ENCODE peak calls at places on chromosomes 12 and 14, in four cellular contexts. One of them, this sample, is unnamed.

GRCh38 chr12:8018666-8019581 is 13.6 kb upstream of the FOXJ2 start:
- DNase-seq in progenitor cell of endocrine pancreas: peak; percentile 62
- DNase-seq in fibroblast of lung: peak; percentile 16
- DNase-seq in left ventricle myocardium inferior: no peak
- DNase-seq in this sample: peak; percentile 28

GRCh38 chr12:124847675-124848074 is 16.0 kb downstream of the SCARB1 start:
- DNase-seq in left ventricle myocardium inferior: no peak
- DNase-seq in progenitor cell of endocrine pancreas: no peak
- DNase-seq in fibroblast of lung: peak; percentile 67
- DNase-seq in this sample: no peak

GRCh38 chr12:113762849-113763816 is 203.0 kb downstream of the RBM19 start:
- DNase-seq in progenitor cell of endocrine pancreas: no peak
- DNase-seq in fibroblast of lung: no peak
- DNase-seq in left ventricle myocardium inferior: no peak
- DNase-seq in this sample: no peak

GRCh38 chr14:69652942-69653680 is 41.7 kb downstream of the SUSD6 start:
- DNase-seq in left ventricle myocardium inferior: no peak
- DNase-seq in fibroblast of lung: peak; percentile 47
- DNase-seq in progenitor cell of endocrine pancreas: no peak
- DNase-seq in this sample: no peak

GRCh38 chr12:104478396-104479140 is 21.8 kb downstream of the CHST11 start:
- DNase-seq in left ventricle myocardium inferior: no peak
- DNase-seq in fibroblast of lung: peak; percentile 38
- DNase-seq in progenitor cell of endocrine pancreas: no peak
- DNase-seq in this sample: no peak

GRCh38 chr12:39905152-39905551 is 200.7 kb downstream of the SLC2A13 start:
- DNase-seq in fibroblast of lung: peak; percentile 64
- DNase-seq in left ventricle myocardium inferior: peak; percentile 56
- DNase-seq in progenitor cell of endocrine pancreas: no peak
- DNase-seq in this sample: no peak

GRCh38 chr12:62604856-62605255 is 138.2 kb downstream of the MON2 start:
- DNase-seq in progenitor cell of endocrine pancreas: no peak
- DNase-seq in fibroblast of lung: peak; percentile 67
- DNase-seq in left ventricle myocardium inferior: no peak
- DNase-seq in this sample: no peak

GRCh38 chr14:68143341-68143807 is 323.8 kb downstream of the RAD51B start:
- DNase-seq in left ventricle myocardium inferior: peak; percentile 80
- DNase-seq in progenitor cell of endocrine pancreas: no peak
- DNase-seq in fibroblast of lung: peak; percentile 91
- DNase-seq in this sample: no peak

GRCh38 chr14:29601559-29602109 is 326.0 kb downstream of the PRKD1 start:
- DNase-seq in left ventricle myocardium inferior: no peak
- DNase-seq in progenitor cell of endocrine pancreas: no peak
- DNase-seq in fibroblast of lung: peak; percentile 17
- DNase-seq in this sample: no peak

GRCh38 chr12:124664395-124665111 is 97.1 kb upstream of the NCOR2 start:
- DNase-seq in fibroblast of lung: peak; percentile 44
- DNase-seq in progenitor cell of endocrine pancreas: no peak
- DNase-seq in left ventricle myocardium inferior: no peak
- DNase-seq in this sample: no peak

GRCh38 chr14:50381823-50382287 is 14.8 kb downstream of the CDKL1 start:
- DNase-seq in left ventricle myocardium inferior: no peak
- DNase-seq in progenitor cell of endocrine pancreas: no peak
- DNase-seq in fibroblast of lung: no peak
- DNase-seq in this sample: no peak

GRCh38 chr12:132329036-132329738 is at the start of gene GALNT9:
- DNase-seq in left ventricle myocardium inferior: no peak
- DNase-seq in fibroblast of lung: peak; percentile 23
- DNase-seq in progenitor cell of endocrine pancreas: peak; percentile 60
- DNase-seq in this sample: no peak

GRCh38 chr14:23567186-23568020 is at the start of gene AP1G2:
- DNase-seq in progenitor cell of endocrine pancreas: peak; percentile 75
- DNase-seq in left ventricle myocardium inferior: peak; percentile 86
- DNase-seq in fibroblast of lung: peak; percentile 45
- DNase-seq in this sample: peak; percentile 87

GRCh38 chr12:70758494-70758845 is 121.2 kb upstream of the PTPRB start:
- DNase-seq in left ventricle myocardium inferior: no peak
- DNase-seq in progenitor cell of endocrine pancreas: no peak
- DNase-seq in fibroblast of lung: no peak
- DNase-seq in this sample: no peak

GRCh38 chr12:64077922-64078321 is 144.2 kb downstream of the KICS2 start:
- DNase-seq in fibroblast of lung: no peak
- DNase-seq in progenitor cell of endocrine pancreas: no peak
- DNase-seq in left ventricle myocardium inferior: no peak
- DNase-seq in this sample: no peak
- TF ChIP-seq CTCF in fibroblast of lung: peak; percentile 47
- TF ChIP-seq CTCF in progenitor cell of endocrine pancreas: peak; percentile 36
- TF ChIP-seq CTCF in left ventricle myocardium inferior: peak; percentile 40
- TF ChIP-seq CTCF in this sample: no peak

DNA sequence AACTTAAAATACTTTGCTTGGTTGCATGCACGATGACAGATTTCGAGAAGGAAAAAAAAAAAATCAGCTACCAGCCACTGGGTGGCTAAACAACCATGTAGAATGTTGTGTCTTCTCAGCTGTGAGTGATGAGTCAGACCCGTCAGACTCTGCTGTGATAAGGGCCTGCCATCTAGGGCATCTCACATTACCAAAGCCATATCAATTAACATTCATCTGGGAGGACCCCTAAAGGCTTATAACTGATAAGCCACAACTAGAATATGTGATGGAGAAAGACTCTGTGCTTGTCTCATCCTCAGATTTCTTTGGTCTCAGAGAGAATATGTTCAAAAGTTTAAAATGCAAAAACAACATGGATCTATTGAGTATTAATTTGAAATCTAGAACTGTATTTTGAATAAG is 111.5 kb downstream of the PAX9 start:
- DNase-seq in left ventricle myocardium inferior: no peak
- DNase-seq in fibroblast of lung: peak; percentile 31
- DNase-seq in progenitor cell of endocrine pancreas: no peak
- DNase-seq in this sample: no peak
- TF ChIP-seq CTCF in left ventricle myocardium inferior: no peak
- TF ChIP-seq CTCF in fibroblast of lung: no peak
- TF ChIP-seq CTCF in progenitor cell of endocrine pancreas: no peak
- TF ChIP-seq CTCF in this sample: no peak

GRCh38 chr12:111602348-111602747 is 3.2 kb upstream of the ATXN2 start:
- DNase-seq in left ventricle myocardium inferior: no peak
- DNase-seq in progenitor cell of endocrine pancreas: no peak
- DNase-seq in fibroblast of lung: no peak
- DNase-seq in this sample: no peak

GRCh38 chr12:111606651-111607232 is 7.6 kb upstream of the ATXN2 start:
- DNase-seq in left ventricle myocardium inferior: no peak
- DNase-seq in fibroblast of lung: no peak
- DNase-seq in progenitor cell of endocrine pancreas: no peak
- DNase-seq in this sample: no peak

GRCh38 chr12:111605931-111606625 is 7.0 kb upstream of the ATXN2 start:
- DNase-seq in progenitor cell of endocrine pancreas: no peak
- DNase-seq in left ventricle myocardium inferior: no peak
- DNase-seq in fibroblast of lung: no peak
- DNase-seq in this sample: no peak

DNA sequence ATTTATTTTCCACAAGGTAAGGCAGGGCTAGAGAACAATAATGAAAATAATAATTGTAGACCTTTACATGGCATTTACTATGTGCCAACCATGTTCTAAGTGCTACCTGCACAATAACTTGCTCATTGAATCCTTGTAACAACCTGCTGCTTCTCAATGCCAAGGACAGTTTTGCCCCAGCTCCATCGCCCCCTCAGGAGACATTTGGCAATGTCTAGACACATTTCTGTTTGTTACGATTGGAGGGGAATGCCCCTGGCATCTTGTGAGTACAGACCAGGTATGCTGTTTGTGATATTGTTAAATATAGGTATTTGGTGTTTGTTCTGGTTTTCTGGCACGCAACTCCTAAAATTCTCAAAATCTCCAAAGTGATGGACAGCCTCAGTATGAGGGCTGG is 8.1 kb upstream of the ATXN2 start:
- DNase-seq in progenitor cell of endocrine pancreas: no peak
- DNase-seq in left ventricle myocardium inferior: no peak
- DNase-seq in fibroblast of lung: no peak
- DNase-seq in this sample: no peak
- TF ChIP-seq CTCF in progenitor cell of endocrine pancreas: no peak
- TF ChIP-seq CTCF in left ventricle myocardium inferior: no peak
- TF ChIP-seq CTCF in fibroblast of lung: no peak
- TF ChIP-seq CTCF in this sample: no peak

DNA sequence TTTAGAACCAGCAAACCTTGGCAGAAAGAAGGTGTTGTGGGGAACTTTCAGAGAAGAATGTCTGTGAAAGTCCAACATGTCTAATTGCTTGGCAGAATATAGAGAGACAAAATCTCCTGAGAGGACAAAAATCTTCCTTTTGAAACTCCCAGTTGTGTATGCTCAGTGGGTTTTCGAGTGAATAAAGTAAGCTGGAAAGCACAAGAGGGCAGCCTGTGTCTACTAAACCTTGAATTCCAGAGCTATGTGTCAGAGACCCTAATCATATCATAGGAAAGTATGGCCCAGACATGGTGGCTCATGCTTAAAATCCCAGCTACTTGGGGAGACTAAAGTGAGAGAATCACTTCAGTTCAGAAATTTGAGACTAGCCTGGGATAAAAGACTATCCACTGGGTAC is 661.2 kb downstream of the SLC16A7 start:
- DNase-seq in fibroblast of lung: peak; percentile 87
- DNase-seq in progenitor cell of endocrine pancreas: no peak
- DNase-seq in left ventricle myocardium inferior: no peak
- DNase-seq in this sample: no peak
- TF ChIP-seq CTCF in fibroblast of lung: peak; percentile 28
- TF ChIP-seq CTCF in progenitor cell of endocrine pancreas: peak; percentile 10
- TF ChIP-seq CTCF in left ventricle myocardium inferior: no peak
- TF ChIP-seq CTCF in this sample: no peak

DNA sequence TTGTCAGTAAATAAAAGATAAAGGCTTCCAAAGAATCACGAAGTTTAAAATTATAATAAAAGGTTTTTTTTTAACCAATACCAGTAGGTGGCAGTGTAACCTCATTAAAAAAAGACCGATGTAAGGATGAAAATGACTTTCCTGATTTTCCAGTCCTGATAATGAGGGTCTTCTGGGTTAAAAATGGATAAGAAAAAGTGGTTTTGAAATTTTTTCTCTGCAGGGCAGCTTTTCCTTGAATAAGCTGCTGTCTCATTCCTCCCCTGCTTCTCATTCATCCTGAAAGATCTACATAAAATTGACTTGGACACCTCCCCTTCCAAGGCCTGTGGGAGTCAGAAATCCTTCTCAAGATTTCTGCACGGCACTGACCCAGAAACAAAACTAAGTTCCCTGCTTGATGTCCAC is 58.9 kb upstream of the FBXO33 start:
- DNase-seq in fibroblast of lung: peak; percentile 33
- DNase-seq in left ventricle myocardium inferior: no peak
- DNase-seq in progenitor cell of endocrine pancreas: no peak
- DNase-seq in this sample: no peak
- TF ChIP-seq CTCF in fibroblast of lung: peak; percentile 19
- TF ChIP-seq CTCF in left ventricle myocardium inferior: peak; percentile 66
- TF ChIP-seq CTCF in progenitor cell of endocrine pancreas: peak; percentile 79
- TF ChIP-seq CTCF in this sample: peak; percentile 35

DNA sequence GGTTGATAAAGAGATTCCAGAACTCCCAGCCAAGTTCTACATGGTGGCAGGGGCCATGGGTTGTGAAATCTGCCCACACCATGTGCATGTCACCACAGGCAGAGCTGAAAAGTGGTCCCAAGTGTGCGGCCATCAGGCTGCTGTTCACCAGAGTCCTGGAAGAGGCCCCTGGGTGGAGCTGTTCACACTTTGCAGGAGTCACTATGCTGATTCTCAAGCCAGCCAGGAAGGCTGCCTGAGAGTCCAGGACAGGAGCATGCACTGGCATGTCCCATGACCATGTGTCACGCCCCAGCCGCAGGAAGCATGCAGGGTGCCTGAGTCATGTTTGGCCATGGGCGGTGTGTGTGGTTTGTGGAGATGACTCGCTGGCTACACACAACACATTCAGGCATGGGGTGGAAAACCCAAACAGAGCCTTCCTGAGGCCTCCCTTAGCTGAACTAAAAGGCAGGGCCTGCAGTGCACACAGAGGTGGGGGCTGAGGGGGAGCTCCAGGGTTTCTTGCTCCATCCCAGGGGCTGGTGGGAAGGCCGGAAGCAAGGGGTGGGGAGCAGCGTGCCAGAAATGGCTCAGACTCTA is 19.5 kb downstream of the ABCB9 start:
- DNase-seq in fibroblast of lung: peak; percentile 100
- DNase-seq in left ventricle myocardium inferior: peak; percentile 68
- DNase-seq in progenitor cell of endocrine pancreas: no peak
- DNase-seq in this sample: peak; percentile 52
- TF ChIP-seq CTCF in fibroblast of lung: peak; percentile 38
- TF ChIP-seq CTCF in left ventricle myocardium inferior: peak; percentile 38
- TF ChIP-seq CTCF in progenitor cell of endocrine pancreas: no peak
- TF ChIP-seq CTCF in this sample: no peak

DNA sequence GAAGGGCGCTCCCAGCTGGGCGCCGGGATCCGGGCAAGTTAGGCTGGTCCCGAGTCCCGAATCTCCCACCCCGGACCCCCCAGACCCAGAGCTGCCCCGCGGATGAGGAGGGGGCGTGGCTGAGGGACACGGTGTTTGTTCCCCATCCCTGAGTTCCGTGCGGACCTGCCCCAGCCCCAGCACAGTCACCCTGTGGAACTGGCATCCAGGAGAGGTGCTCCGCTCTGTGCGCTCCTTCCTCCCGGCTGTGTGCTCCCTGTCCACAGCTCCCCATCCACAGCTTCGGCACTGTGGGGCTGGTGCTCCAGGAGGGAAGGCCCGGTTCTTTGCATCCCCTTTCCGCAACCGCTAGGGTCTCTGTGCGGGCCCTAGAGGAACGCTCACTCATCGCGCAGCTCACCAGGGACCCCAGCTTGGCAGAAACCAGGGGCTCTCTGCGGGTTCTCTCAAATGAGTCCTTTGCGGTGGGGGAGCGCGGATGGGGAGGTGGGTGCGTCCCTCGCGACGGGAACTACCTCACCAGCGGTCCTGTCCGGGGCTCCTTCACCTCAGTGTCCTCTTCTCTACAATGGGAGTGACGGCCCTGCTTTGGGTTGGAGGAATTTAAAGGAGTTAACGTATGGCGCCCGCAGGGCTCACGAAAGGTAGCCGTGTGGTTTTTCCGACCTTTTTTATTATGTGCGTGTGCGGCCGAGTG is 829 bp downstream of the TMEM132C start:
- DNase-seq in progenitor cell of endocrine pancreas: no peak
- DNase-seq in fibroblast of lung: no peak
- DNase-seq in left ventricle myocardium inferior: no peak
- DNase-seq in this sample: no peak
- TF ChIP-seq CTCF in progenitor cell of endocrine pancreas: peak; percentile 16
- TF ChIP-seq CTCF in fibroblast of lung: no peak
- TF ChIP-seq CTCF in left ventricle myocardium inferior: no peak
- TF ChIP-seq CTCF in this sample: no peak

GRCh38 chr12:16492240-16492639 is 113.7 kb downstream of the LMO3 start:
- DNase-seq in progenitor cell of endocrine pancreas: no peak
- DNase-seq in left ventricle myocardium inferior: no peak
- DNase-seq in fibroblast of lung: no peak
- DNase-seq in this sample: no peak
- TF ChIP-seq CTCF in progenitor cell of endocrine pancreas: no peak
- TF ChIP-seq CTCF in left ventricle myocardium inferior: no peak
- TF ChIP-seq CTCF in fibroblast of lung: no peak
- TF ChIP-seq CTCF in this sample: no peak

GRCh38 chr12:48980953-48981756 is 3.0 kb downstream of the WNT1 start:
- DNase-seq in left ventricle myocardium inferior: no peak
- DNase-seq in fibroblast of lung: no peak
- DNase-seq in progenitor cell of endocrine pancreas: no peak
- DNase-seq in this sample: no peak
- TF ChIP-seq CTCF in left ventricle myocardium inferior: peak; percentile 12
- TF ChIP-seq CTCF in fibroblast of lung: no peak
- TF ChIP-seq CTCF in progenitor cell of endocrine pancreas: peak; percentile 40
- TF ChIP-seq CTCF in this sample: no peak